ENCODE peak calls at places on chromosomes 1 and 21, in five cellular contexts. L is AG04450; E is dorsolateral prefrontal cortex; F is CD8-positive, alpha-beta T cell; V is A549. U is an unnamed sample.

GRCh38 chr21:37921091-37921490 is 4.8 kb upstream of the KCNJ6 start:
- DNase-seq in V (no peak), E (no peak), L (no peak), F (no peak), U (no peak)

GRCh38 chr1:168430348-168430747 is 113.4 kb downstream of the XCL2 start:
- DNase-seq in E (peak), F (no peak), L (no peak), V (no peak), U (no peak)

GRCh38 chr1:118878661-118879060 is 109.5 kb downstream of the TBX15 start:
- DNase-seq in L (no peak), V (no peak), E (no peak), F (no peak), U (no peak)

GRCh38 chr1:28273216-28273860 is 14.0 kb downstream of the SESN2 start:
- DNase-seq in L (no peak), V (no peak), F (no peak), E (no peak), U (no peak)

GRCh38 chr1:82485591-82486369 is 685.0 kb downstream of the ADGRL2 start:
- DNase-seq in F (no peak), L (no peak), E (peak), V (no peak), U (no peak)

GRCh38 chr1:117077267-117077666 is 17.1 kb downstream of the TTF2 start:
- DNase-seq in E (no peak), V (no peak), L (no peak), F (no peak), U (peak)

GRCh38 chr1:13694886-13695684 is 4.9 kb upstream of the PRDM2 start:
- DNase-seq in V (no peak), L (no peak), E (no peak), F (no peak), U (no peak)

GRCh38 chr1:13505020-13505419 is 8.8 kb downstream of the LRRC38 start:
- DNase-seq in V (no peak), E (no peak), L (no peak), F (no peak), U (no peak)

GRCh38 chr1:201882665-201883132 is 6.0 kb upstream of the SHISA4 start:
- DNase-seq in L (no peak), V (no peak), F (no peak), E (no peak), U (peak)

GRCh38 chr1:221739018-221739676 is 2.7 kb downstream of the DUSP10 start:
- DNase-seq in F (no peak), E (no peak), L (no peak), V (no peak), U (no peak)

GRCh38 chr1:17688217-17688810 is 66.8 kb upstream of the ACTL8 start:
- DNase-seq in V (no peak), F (no peak), L (no peak), E (no peak), U (no peak)

GRCh38 chr1:77686784-77687518 is 4.5 kb upstream of the ZZZ3 start:
- DNase-seq in L (no peak), V (no peak), F (no peak), E (no peak), U (no peak)

GRCh38 chr21:44054710-44055109 is 42.6 kb downstream of the TRAPPC10 start:
- DNase-seq in F (no peak), L (no peak), V (no peak), E (no peak), U (peak)

GRCh38 chr1:204128964-204129896 is 22.6 kb downstream of the ETNK2 start:
- DNase-seq in F (peak), E (peak), L (peak), V (peak), U (no peak)

GRCh38 chr1:115976062-115976899 is at the start of gene SLC22A15:
- DNase-seq in L (no peak), V (peak), E (peak), F (peak), U (no peak)

GRCh38 chr1:222694927-222695326 is 17.4 kb downstream of the AIDA start:
- DNase-seq in F (no peak), E (no peak), V (no peak), L (no peak), U (no peak)

GRCh38 chr1:59765036-59765730 is 49.6 kb upstream of the HOOK1 start:
- DNase-seq in L (no peak), F (no peak), V (no peak), E (no peak), U (no peak)

GRCh38 chr1:5993553-5994510 is 1.6 kb upstream of the NPHP4 start:
- DNase-seq in E (no peak), V (no peak), L (no peak), F (no peak), U (no peak)

GRCh38 chr1:205434738-205435137 is 12.9 kb upstream of the LEMD1 start:
- DNase-seq in L (no peak), E (no peak), F (no peak), V (no peak), U (no peak)

GRCh38 chr1:175338447-175339135 is 146.0 kb upstream of the KIAA0040 start:
- DNase-seq in E (no peak), V (peak), F (peak), L (no peak), U (no peak)

GRCh38 chr1:203682401-203683383 is 56.1 kb downstream of the ATP2B4 start:
- DNase-seq in E (no peak), V (no peak), F (peak), L (no peak), U (no peak)

GRCh38 chr1:118945460-118945859 is 42.7 kb downstream of the TBX15 start:
- DNase-seq in L (no peak), E (no peak), V (no peak), F (no peak), U (no peak)

GRCh38 chr1:27491748-27492700 is 2.1 kb upstream of the WASF2 start:
- DNase-seq in V (no peak), E (peak), L (no peak), F (no peak), U (no peak)

GRCh38 chr1:159229896-159230295 is 25.2 kb downstream of the ACKR1 start:
- DNase-seq in V (no peak), F (no peak), E (no peak), L (no peak), U (no peak)

GRCh38 chr21:15332572-15332971 is 267.8 kb upstream of the NRIP1 start:
- DNase-seq in L (no peak), F (no peak), E (no peak), V (no peak), U (no peak)

GRCh38 chr1:20164694-20165202 is 21.1 kb upstream of the UBXN10 start:
- DNase-seq in F (no peak), V (no peak), L (no peak), E (no peak), U (no peak)

GRCh38 chr21:14918542-14918941 is 146.3 kb downstream of the NRIP1 start:
- DNase-seq in L (no peak), V (no peak), F (no peak), E (no peak), U (no peak)

GRCh38 chr1:232634086-232634485 is 4.2 kb upstream of the SIPA1L2 start:
- DNase-seq in V (no peak), F (no peak), L (no peak), E (no peak), U (no peak)

GRCh38 chr1:151282883-151283725 is 1.0 kb downstream of the ZNF687 start:
- DNase-seq in F (no peak), E (no peak), V (peak), L (no peak), U (no peak)

GRCh38 chr1:180033387-180033786 is 78.8 kb downstream of the CEP350 start:
- DNase-seq in V (no peak), F (no peak), L (no peak), E (no peak), U (no peak)

GRCh38 chr1:168443899-168444298 is 99.9 kb downstream of the XCL2 start:
- DNase-seq in V (no peak), E (no peak), F (peak), L (no peak), U (no peak)

GRCh38 chr1:226126824-226127591 is 59.5 kb downstream of the ACBD3 start:
- DNase-seq in L (no peak), F (no peak), V (no peak), E (no peak), U (no peak)

GRCh38 chr1:226397955-226398636 is 9.8 kb downstream of the PARP1 start:
- DNase-seq in V (no peak), F (no peak), E (no peak), L (no peak), U (no peak)

GRCh38 chr1:234222561-234223280 is 150.5 kb upstream of the COA6 start:
- DNase-seq in E (no peak), L (no peak), V (no peak), F (no peak), U (no peak)
- TF ChIP-seq CTCF in E (no peak), L (no peak), V (no peak), F (no peak), U (no peak)

DNA sequence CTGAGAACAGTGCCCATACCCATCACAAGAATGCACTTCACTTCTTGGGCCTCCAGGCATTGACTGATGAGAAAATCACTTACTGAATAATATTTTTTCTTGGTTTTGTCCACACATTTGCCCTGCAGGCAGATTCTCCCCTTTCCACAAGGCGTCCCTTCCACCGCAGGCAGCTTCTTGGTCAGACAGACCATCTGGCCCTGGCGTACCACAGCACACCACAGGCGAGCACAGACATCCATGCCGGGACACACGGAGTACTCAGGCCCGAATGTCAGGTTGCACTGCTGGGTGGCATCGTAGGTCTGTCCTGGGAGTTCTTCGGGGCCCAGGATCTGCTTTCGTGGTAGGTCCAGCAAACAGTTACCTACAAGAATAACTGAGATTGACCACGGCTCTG is 32.5 kb downstream of the ADAMTS5 start:
- DNase-seq in L (no peak), E (no peak), V (no peak), F (no peak), U (no peak)
- TF ChIP-seq CTCF in L (no peak), E (no peak), V (no peak), F (no peak), U (no peak)

GRCh38 chr1:152348447-152348846 is 11.4 kb downstream of the FLG2 start:
- DNase-seq in V (no peak), F (no peak), E (no peak), L (no peak), U (no peak)
- TF ChIP-seq CTCF in V (no peak), F (no peak), E (no peak), L (no peak), U (no peak)

GRCh38 chr1:16047791-16048475 is 4.4 kb downstream of the CLCNKB start:
- DNase-seq in F (no peak), E (no peak), V (no peak), L (no peak), U (no peak)

GRCh38 chr1:16051039-16051438 is 7.5 kb downstream of the CLCNKB start:
- DNase-seq in V (no peak), L (no peak), F (no peak), E (no peak), U (no peak)

GRCh38 chr1:16046865-16047264 is 3.3 kb downstream of the CLCNKB start:
- DNase-seq in F (no peak), L (no peak), E (no peak), V (no peak), U (no peak)

GRCh38 chr1:16050328-16050727 is 6.7 kb downstream of the CLCNKB start:
- DNase-seq in V (no peak), L (no peak), F (no peak), E (no peak), U (no peak)

DNA sequence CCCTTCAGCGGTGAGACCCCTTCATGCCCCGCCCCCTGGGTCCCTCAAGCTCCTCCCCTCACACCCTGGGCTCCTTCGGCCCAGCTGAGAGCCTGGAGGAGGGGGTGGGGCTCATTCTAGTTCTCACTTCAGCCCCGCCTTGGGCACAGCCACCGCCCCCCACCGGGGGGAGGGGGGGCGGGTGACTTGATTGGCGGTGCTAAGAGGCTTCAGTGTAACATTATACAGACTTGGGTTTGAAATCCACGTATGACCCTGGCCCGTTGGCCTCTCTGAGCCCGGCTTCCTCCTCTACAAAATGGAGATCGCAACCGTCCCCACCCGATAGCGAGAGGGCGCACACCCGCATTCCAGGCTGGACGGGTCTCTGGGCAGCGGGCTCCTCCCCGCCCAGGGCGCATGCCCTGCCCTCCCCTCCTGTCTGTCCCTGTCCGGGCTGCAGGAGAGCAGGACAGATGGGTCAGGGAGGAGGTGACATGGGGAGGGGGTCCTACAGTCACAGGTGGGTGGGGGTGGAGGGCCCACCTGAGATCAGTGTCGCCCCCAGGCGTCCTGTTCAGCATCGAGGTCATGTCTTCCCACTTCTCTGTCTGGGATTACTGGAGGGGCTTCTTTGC is 5.1 kb downstream of the CLCNKB start:
- DNase-seq in V (no peak), L (no peak), E (no peak), F (peak), U (no peak)
- TF ChIP-seq CTCF in V (no peak), L (no peak), E (no peak), F (no peak), U (no peak)

DNA sequence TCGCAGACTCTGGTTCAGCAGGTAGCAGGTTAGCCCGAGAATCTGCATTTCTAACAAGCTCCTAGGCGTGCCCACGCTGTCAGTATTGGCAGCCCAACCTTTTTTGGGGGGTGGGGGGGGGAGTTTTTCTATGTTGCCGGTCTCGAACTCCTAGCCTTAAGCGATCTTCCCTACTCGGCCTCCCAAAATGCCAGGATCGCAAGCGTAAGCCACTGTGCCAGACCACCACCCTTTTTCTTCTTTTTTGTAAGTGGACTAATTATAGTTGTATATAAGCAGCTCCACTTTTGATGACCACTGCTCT is 480 bp upstream of the MIS18A start:
- DNase-seq in F (no peak), V (no peak), E (no peak), L (no peak), U (no peak)
- TF ChIP-seq CTCF in F (no peak), V (no peak), E (no peak), L (no peak), U (no peak)

GRCh38 chr1:198275598-198275997 is 118.8 kb downstream of the NEK7 start:
- DNase-seq in E (no peak), L (no peak), F (no peak), V (no peak), U (no peak)
- TF ChIP-seq CTCF in E (no peak), L (peak), F (no peak), V (no peak), U (no peak)

GRCh38 chr1:228101994-228102790 is 933 bp downstream of the C1orf35 start:
- DNase-seq in V (peak), F (peak), E (no peak), L (no peak), U (no peak)
- TF ChIP-seq CTCF in V (peak), F (no peak), E (no peak), L (peak), U (peak)

GRCh38 chr1:3530086-3530930 is 75.8 kb downstream of the ARHGEF16 start:
- DNase-seq in F (no peak), L (no peak), V (peak), E (no peak), U (no peak)
- TF ChIP-seq CTCF in F (no peak), L (no peak), V (no peak), E (no peak), U (no peak)

GRCh38 chr1:230861489-230861888 is 6.8 kb downstream of the C1orf198 start:
- DNase-seq in L (no peak), E (no peak), F (no peak), V (no peak), U (no peak)
- TF ChIP-seq CTCF in L (peak), E (no peak), F (no peak), V (no peak), U (no peak)